ENCODE peak calls at places on chromosomes 13 and 19, in seven cellular contexts. Q is endothelial cell; K is stimulated activated CD8-positive, alpha-beta memory T cell treated with anti-CD3 and anti-CD28 coated beads, Interleukin-2, amount 100 ng/mL, for 48 hours; S is brain microvascular endothelial cell; Z is lower leg skin; A is GF-D8; M is esophagus squamous epithelium. F is an unnamed sample.

GRCh38 chr19:16017138-16017490 is 59.2 kb upstream of the TPM4 start:
- DNase-seq in Q (no peak), K (no peak), S (no peak), Z (peak), A (no peak), M (no peak), F (no peak)

GRCh38 chr19:2720777-2721569 is at the start of gene DIRAS1:
- DNase-seq in Q (no peak), K (no peak), S (no peak), Z (no peak), A (no peak), M (no peak), F (peak)

GRCh38 chr13:50484472-50485113 is 358.9 kb downstream of the DLEU7 start:
- DNase-seq in Q (no peak), K (no peak), S (peak), Z (no peak), A (no peak), M (no peak), F (no peak)

GRCh38 chr13:98771838-98772611 is 19.6 kb upstream of the SLC15A1 start:
- DNase-seq in Q (no peak), K (no peak), S (no peak), Z (no peak), A (no peak), M (no peak), F (no peak)

GRCh38 chr19:3850320-3850972 is 18.4 kb downstream of the ZFR2 start:
- DNase-seq in Q (no peak), K (no peak), S (no peak), Z (no peak), A (no peak), M (no peak), F (no peak)

GRCh38 chr13:69234171-69234570 is 873.5 kb upstream of the ATXN8OS start:
- DNase-seq in Q (no peak), K (no peak), S (no peak), Z (no peak), A (no peak), M (no peak), F (no peak)

GRCh38 chr19:38191747-38192146 is 32.3 kb downstream of the DPF1 start:
- DNase-seq in Q (no peak), K (no peak), S (no peak), Z (no peak), A (no peak), M (no peak), F (no peak)

GRCh38 chr13:35474551-35474950 is 1.9 kb downstream of the MAB21L1 start:
- DNase-seq in Q (peak), K (no peak), S (no peak), Z (no peak), A (no peak), M (no peak), F (peak)

GRCh38 chr19:42397315-42398166 is 7.4 kb upstream of the CNFN start:
- DNase-seq in Q (no peak), K (no peak), S (no peak), Z (no peak), A (no peak), M (no peak), F (no peak)

GRCh38 chr13:33524086-33524485 is 238.5 kb upstream of the STARD13 start:
- DNase-seq in Q (no peak), K (no peak), S (peak), Z (no peak), A (no peak), M (no peak), F (peak)

GRCh38 chr13:97367427-97367826 is 66.5 kb upstream of the RAP2A start:
- DNase-seq in Q (no peak), K (no peak), S (peak), Z (no peak), A (no peak), M (no peak), F (peak)

GRCh38 chr19:16330368-16330801 is 5.8 kb downstream of the KLF2 start:
- DNase-seq in Q (no peak), K (peak), S (peak), Z (peak), A (no peak), M (peak), F (peak)

GRCh38 chr13:82829040-82829439 is 1053.2 kb downstream of the SLITRK1 start:
- DNase-seq in Q (no peak), K (no peak), S (no peak), Z (no peak), A (no peak), M (no peak), F (no peak)

GRCh38 chr19:49229416-49229815 is 71.8 kb downstream of the TRPM4 start:
- DNase-seq in Q (no peak), K (no peak), S (no peak), Z (no peak), A (no peak), M (no peak), F (no peak)

GRCh38 chr13:53112522-53112921 is 83.9 kb downstream of the OLFM4 start:
- DNase-seq in Q (no peak), K (no peak), S (no peak), Z (no peak), A (no peak), M (no peak), F (no peak)

GRCh38 chr13:106867249-106867648 is 299.3 kb upstream of the ARGLU1 start:
- DNase-seq in Q (no peak), K (no peak), S (peak), Z (no peak), A (no peak), M (no peak), F (peak)

GRCh38 chr13:75395901-75396300 is 86.1 kb downstream of the TBC1D4 start:
- DNase-seq in Q (no peak), K (no peak), S (no peak), Z (no peak), A (no peak), M (no peak), F (no peak)